ENCODE peak calls at places on chromosomes 12 and 14, in five cellular contexts. H is GM23338, C is H1, Q is neural progenitor cell, N is astrocyte. X is an unnamed sample.
A peak's percentile ranks its signal among the peaks of the same experiment; 100 is the strongest.

GRCh38 chr14:28671425-28671824 is 95.2 kb upstream of the FOXG1 start:
- DNase-seq in H (no peak), Q (no peak), N (peak; percentile 79), C (no peak), X (no peak)

GRCh38 chr12:44031472-44032185 is 195.7 kb downstream of the TMEM117 start:
- DNase-seq in C (no peak), N (peak; percentile 16), Q (no peak), H (no peak), X (no peak)

GRCh38 chr12:685388-685787 is 22.1 kb upstream of the NINJ2 start:
- DNase-seq in C (no peak), H (no peak), Q (no peak), N (peak; percentile 48), X (no peak)

GRCh38 chr12:6469609-6470374 is 685 bp downstream of the VAMP1 start:
- DNase-seq in C (no peak), N (no peak), Q (peak; percentile 52), H (peak; percentile 59), X (no peak)

GRCh38 chr12:109767456-109767855 is 53.8 kb downstream of the FAM222A start:
- DNase-seq in H (no peak), C (peak; percentile 30), Q (no peak), N (no peak), X (peak; percentile 6)

GRCh38 chr14:32022938-32023466 is 54.1 kb upstream of the ARHGAP5 start:
- DNase-seq in H (no peak), N (no peak), C (no peak), Q (no peak), X (no peak)

GRCh38 chr14:20409226-20409625 is 4.1 kb downstream of the TEP1 start:
- DNase-seq in Q (no peak), H (no peak), N (peak; percentile 22), C (no peak), X (no peak)

GRCh38 chr12:89092297-89092696 is 260.0 kb downstream of the DUSP6 start:
- DNase-seq in N (no peak), Q (no peak), C (no peak), H (no peak), X (no peak)

GRCh38 chr14:105065280-105066228 is at the start of gene GPR132:
- DNase-seq in H (no peak), N (peak; percentile 42), C (no peak), Q (no peak), X (peak; percentile 41)

GRCh38 chr12:121799842-121800693 is 3.7 kb upstream of the SETD1B start:
- DNase-seq in Q (peak; percentile 69), N (peak; percentile 77), H (peak; percentile 83), C (no peak), X (peak; percentile 95)

GRCh38 chr12:88108021-88108420 is 33.9 kb downstream of the CEP290 start:
- DNase-seq in Q (no peak), C (no peak), N (no peak), H (no peak), X (no peak)

GRCh38 chr12:109433618-109434017 is 43.5 kb downstream of the KCTD10 start:
- DNase-seq in C (peak; percentile 59), H (peak; percentile 58), Q (peak; percentile 27), N (no peak), X (no peak)

GRCh38 chr12:3046441-3047200 is 30.6 kb upstream of the TSPAN9 start:
- DNase-seq in H (no peak), N (no peak), Q (no peak), C (peak; percentile 41), X (no peak)

GRCh38 chr14:104580961-104581360 is 1.4 kb downstream of the C14orf180 start:
- DNase-seq in C (no peak), H (no peak), N (peak; percentile 6), Q (no peak), X (peak; percentile 74)

GRCh38 chr12:123445388-123446344 is 9.2 kb upstream of the RILPL2 start:
- DNase-seq in C (no peak), H (no peak), N (peak; percentile 56), Q (no peak), X (peak; percentile 49)

GRCh38 chr12:51115516-51115915 is 32.1 kb upstream of the CSRNP2 start:
- DNase-seq in N (no peak), C (no peak), H (no peak), Q (no peak), X (no peak)

GRCh38 chr12:130128764-130129735 is 33.2 kb upstream of the FZD10 start:
- DNase-seq in Q (no peak), N (no peak), H (no peak), C (no peak), X (no peak)

GRCh38 chr12:116027551-116027821 is 250.0 kb downstream of the MED13L start:
- DNase-seq in C (no peak), Q (no peak), N (no peak), H (peak; percentile 20), X (no peak)

GRCh38 chr14:61934385-61934784 is 172.2 kb downstream of the SNAPC1 start:
- DNase-seq in Q (no peak), C (no peak), H (no peak), N (peak; percentile 94), X (no peak)

GRCh38 chr12:101697197-101697929 is at the start of gene CHPT1:
- DNase-seq in C (peak; percentile 82), N (peak; percentile 7), Q (peak; percentile 87), H (peak; percentile 85), X (peak; percentile 83)

GRCh38 chr14:104549536-104550339 is 29.8 kb upstream of the C14orf180 start:
- DNase-seq in C (no peak), N (no peak), H (no peak), Q (no peak), X (no peak)

GRCh38 chr12:41436076-41436475 is 248.0 kb downstream of the PDZRN4 start:
- DNase-seq in Q (no peak), C (no peak), H (no peak), N (no peak), X (no peak)

GRCh38 chr12:77995436-77996167 is 164.9 kb downstream of the NAV3 start:
- DNase-seq in C (no peak), H (no peak), Q (no peak), N (peak; percentile 95), X (no peak)

GRCh38 chr14:61493996-61494395 is 172.6 kb downstream of the PRKCH start:
- DNase-seq in H (no peak), Q (no peak), C (no peak), N (no peak), X (no peak)

GRCh38 chr12:64522316-64522715 is 70.4 kb downstream of the TBK1 start:
- DNase-seq in C (no peak), H (no peak), Q (no peak), N (peak; percentile 32), X (no peak)

GRCh38 chr12:77686760-77687159 is 143.9 kb upstream of the NAV3 start:
- DNase-seq in H (peak; percentile 20), C (no peak), Q (no peak), N (no peak), X (no peak)

GRCh38 chr12:31629756-31630732 is 29.4 kb upstream of the ETFBKMT start:
- DNase-seq in C (no peak), H (peak; percentile 14), Q (no peak), N (peak; percentile 83), X (peak; percentile 18)

GRCh38 chr14:93956514-93957332 is 19.6 kb downstream of the ASB2 start:
- DNase-seq in N (no peak), Q (no peak), C (no peak), H (no peak), X (no peak)

GRCh38 chr12:98741615-98742265 is 96.7 kb downstream of the APAF1 start:
- DNase-seq in Q (peak; percentile 58), C (no peak), H (peak; percentile 51), N (no peak), X (no peak)

GRCh38 chr14:35287481-35288013 is 4.6 kb upstream of the PSMA6 start:
- DNase-seq in H (no peak), C (no peak), Q (no peak), N (peak; percentile 4), X (peak; percentile 9)

GRCh38 chr14:35289623-35290022 is 2.6 kb upstream of the PSMA6 start:
- DNase-seq in Q (no peak), C (no peak), H (no peak), N (no peak), X (no peak)

GRCh38 chr14:35286707-35287106 is 5.5 kb upstream of the PSMA6 start:
- DNase-seq in N (no peak), H (no peak), C (no peak), Q (no peak), X (no peak)

GRCh38 chr14:35285991-35286564 is 6.1 kb upstream of the PSMA6 start:
- DNase-seq in Q (no peak), N (no peak), H (no peak), C (no peak), X (no peak)

GRCh38 chr14:35285168-35285990 is 6.8 kb upstream of the PSMA6 start:
- DNase-seq in Q (no peak), C (no peak), H (no peak), N (no peak), X (no peak)
- H3K4me1 ChIP-seq in Q (no peaks in the 10 kb centered on the region), C (no peaks in the 10 kb centered on the region), H (no peaks in the 10 kb centered on the region), N (no peaks in the 10 kb centered on the region), X (no peaks in the 10 kb centered on the region)

GRCh38 chr14:52481864-52482263 is 70.4 kb downstream of the TXNDC16 start:
- DNase-seq in Q (no peak), H (no peak), C (no peak), N (no peak), X (no peak)

DNA sequence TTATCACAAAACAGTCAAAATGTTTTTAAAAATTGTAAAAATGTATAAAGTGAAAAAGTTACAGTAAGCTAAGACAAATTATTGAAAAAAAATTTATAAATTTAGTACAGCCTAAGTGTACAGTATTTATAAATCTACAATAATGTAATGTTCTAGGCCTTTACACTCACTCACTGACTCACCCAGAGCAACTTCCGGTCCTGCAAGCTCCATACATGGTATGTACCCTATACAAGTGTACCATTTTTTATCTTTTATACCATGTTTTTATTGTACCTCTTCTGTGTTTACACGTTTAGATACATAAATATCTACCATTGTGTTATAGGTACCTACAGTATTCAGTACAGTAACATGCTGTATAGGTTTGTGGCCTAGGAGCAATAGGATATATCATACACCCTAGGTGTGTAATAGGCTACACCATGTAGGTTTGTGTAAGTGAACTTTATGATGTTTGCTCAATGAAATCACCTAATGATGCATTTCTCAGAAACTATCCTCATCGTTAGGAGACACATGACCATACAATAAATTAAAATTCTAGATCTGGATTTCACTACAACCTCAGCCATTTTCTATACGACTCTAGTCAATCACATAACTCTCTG is 66.8 kb downstream of the TXNDC16 start:
- DNase-seq in N (no peak), Q (no peak), H (no peak), C (no peak), X (no peak)
- TF ChIP-seq EZH2 in N (no peak), Q (no peak), H (no peak), C (no peak), X (no peak)

GRCh38 chr12:49872781-49873181 is 29.9 kb upstream of the BCDIN3D start:
- DNase-seq in Q (no peak), N (peak; percentile 49), C (peak; percentile 33), H (no peak), X (no peak)

GRCh38 chr12:49870501-49871262 is 27.8 kb upstream of the BCDIN3D start:
- DNase-seq in Q (no peak), C (no peak), H (no peak), N (no peak), X (no peak)

GRCh38 chr12:49873361-49873934 is 30.3 kb downstream of the FAIM2 start:
- DNase-seq in H (no peak), Q (no peak), C (no peak), N (peak; percentile 64), X (no peak)

GRCh38 chr12:49871263-49871561 is 28.3 kb upstream of the BCDIN3D start:
- DNase-seq in C (peak; percentile 23), Q (no peak), H (no peak), N (no peak), X (no peak)

GRCh38 chr12:49872381-49872780 is 29.5 kb upstream of the BCDIN3D start:
- DNase-seq in H (no peak), C (peak; percentile 31), N (no peak), Q (no peak), X (no peak)
- H3K4me1 ChIP-seq in H (no peaks in the 10 kb centered on the region), C (no peaks in the 10 kb centered on the region), N (peaks cover 16% of the 10 kb centered on the region), Q (no peaks in the 10 kb centered on the region), X (peaks cover 28% of the 10 kb centered on the region)

GRCh38 chr14:47676301-47676617 is 854 bp upstream of the MDGA2 start:
- DNase-seq in N (no peak), H (no peak), Q (no peak), C (no peak), X (no peak)
- TF ChIP-seq EZH2 in N (no peak), H (peak; percentile 62), Q (no peak), C (no peak), X (no peak)

X was measured in hepatocyte.